ENCODE peak calls at places on chromosome 21, in nine cellular contexts. R is CD8-positive, alpha-beta memory T cell; X is tibial artery; P is cardiac muscle cell; V is small intestine; F is transverse colon; D is NT2/D1; T is SK-N-SH; G is A549. Q is an unnamed sample. For H3K4me1, the result is how much of the 10 kb centered on the place peaks cover.

GRCh38 chr21:44461438-44462089 is 6.3 kb downstream of the LRRC3 start:
- DNase-seq in X (no peak), T (peak), V (no peak), P (no peak), R (no peak), D (no peak), F (no peak), G (no peak), Q (peak)

GRCh38 chr21:44498965-44499560 is 40.9 kb downstream of the KRTAP10-1 start:
- DNase-seq in X (no peak), P (no peak), V (peak), D (no peak), G (no peak), F (peak), R (no peak), T (no peak), Q (no peak)

GRCh38 chr21:36881223-36881622 is 85.2 kb downstream of the HLCS start:
- DNase-seq in G (no peak), R (no peak), V (no peak), F (no peak), X (no peak), T (no peak), D (no peak), P (peak), Q (no peak)

GRCh38 chr21:36803801-36804452 is 105.0 kb downstream of the SIM2 start:
- DNase-seq in F (no peak), G (no peak), T (no peak), R (no peak), D (no peak), P (no peak), X (no peak), V (no peak), Q (peak)

GRCh38 chr21:35980821-35981220 is 79.5 kb downstream of the SETD4 start:
- DNase-seq in P (no peak), V (no peak), G (no peak), R (no peak), X (no peak), F (no peak), T (no peak), D (no peak), Q (no peak)

GRCh38 chr21:36218691-36219090 is 62.1 kb downstream of the DOP1B start:
- DNase-seq in R (no peak), F (no peak), X (no peak), V (no peak), G (no peak), P (no peak), D (no peak), T (no peak), Q (no peak)

GRCh38 chr21:42850866-42851391 is 28.4 kb downstream of the WDR4 start:
- DNase-seq in V (no peak), F (no peak), T (peak), D (no peak), G (peak), X (no peak), P (no peak), R (peak), Q (no peak)

GRCh38 chr21:14603202-14603601 is 57.1 kb upstream of the SAMSN1 start:
- DNase-seq in G (no peak), T (no peak), V (no peak), F (no peak), R (no peak), X (no peak), D (no peak), P (peak), Q (no peak)

GRCh38 chr21:29626787-29627470 is 312.9 kb downstream of the GRIK1 start:
- DNase-seq in V (no peak), G (no peak), F (no peak), R (no peak), D (no peak), P (no peak), T (no peak), X (no peak), Q (no peak)

GRCh38 chr21:42853621-42854020 is 25.7 kb downstream of the WDR4 start:
- DNase-seq in G (no peak), R (no peak), X (no peak), T (no peak), D (no peak), V (no peak), P (no peak), F (no peak), Q (no peak)

GRCh38 chr21:39730418-39731107 is 14.4 kb upstream of the IGSF5 start:
- DNase-seq in F (no peak), X (no peak), P (no peak), T (no peak), D (no peak), R (no peak), G (no peak), V (no peak), Q (no peak)

GRCh38 chr21:44695176-44695575 is 1.8 kb upstream of the KRTAP10-12 start:
- DNase-seq in R (no peak), X (no peak), F (no peak), G (no peak), V (no peak), T (no peak), P (no peak), D (no peak), Q (no peak)

GRCh38 chr21:37369307-37369854 is 2.8 kb downstream of the DYRK1A start:
- DNase-seq in D (no peak), F (no peak), T (no peak), X (no peak), P (no peak), G (no peak), R (no peak), V (no peak), Q (no peak)

GRCh38 chr21:43207868-43208267 is 39.1 kb downstream of the CRYAA start:
- DNase-seq in V (no peak), X (no peak), D (no peak), T (no peak), R (no peak), G (no peak), F (no peak), P (no peak), Q (no peak)

GRCh38 chr21:14054682-14055081 is 156.1 kb downstream of the LIPI start:
- DNase-seq in D (no peak), V (no peak), X (no peak), R (no peak), F (no peak), P (no peak), G (no peak), T (no peak), Q (no peak)

GRCh38 chr21:16468191-16468590 is 738.4 kb downstream of the USP25 start:
- DNase-seq in P (no peak), X (no peak), T (no peak), D (no peak), G (no peak), R (no peak), F (no peak), V (no peak), Q (no peak)

GRCh38 chr21:14864211-14865021 is 200.4 kb downstream of the NRIP1 start:
- DNase-seq in D (peak), P (peak), R (no peak), V (peak), T (peak), X (peak), G (peak), F (peak), Q (peak)

GRCh38 chr21:41947596-41948403 is 6.0 kb downstream of the C2CD2 start:
- DNase-seq in R (no peak), T (no peak), X (no peak), D (no peak), P (peak), F (no peak), G (no peak), V (no peak), Q (peak)

DNA sequence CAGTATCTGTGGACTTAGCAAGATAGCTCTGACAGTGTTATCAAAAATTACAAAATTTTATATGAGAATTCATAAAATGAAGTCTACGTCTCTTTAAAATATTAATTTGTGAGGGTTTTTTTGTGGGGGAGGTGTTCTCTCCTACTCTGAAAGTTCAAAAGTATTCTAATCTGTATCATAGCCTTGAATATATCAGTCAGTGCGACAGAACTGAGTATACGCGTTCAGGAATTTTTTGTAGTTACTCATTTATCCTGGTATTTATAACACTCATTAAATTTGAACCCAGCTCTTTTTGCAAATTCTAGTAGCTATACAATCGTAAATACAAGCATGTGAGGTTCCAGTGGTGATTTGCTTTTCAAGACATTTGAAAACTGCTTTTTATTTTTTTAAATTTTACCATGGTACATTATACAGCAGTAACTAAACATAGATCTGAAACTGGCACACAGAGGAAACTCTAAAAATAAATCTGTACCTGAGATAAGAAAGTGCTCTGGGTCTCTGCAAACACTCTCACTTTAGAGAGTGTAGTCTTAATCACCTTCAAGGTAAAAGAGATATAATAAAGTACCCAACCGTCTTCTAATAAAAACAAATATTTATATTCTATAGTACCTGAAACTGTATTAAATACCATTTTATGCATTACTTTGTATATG is 178.4 kb upstream of the ADAMTS5 start:
- DNase-seq in D (no peak), F (no peak), V (no peak), R (no peak), X (no peak), P (no peak), G (no peak), T (no peak), Q (no peak)
- H3K4me3 ChIP-seq in D (no peak), F (no peak), V (no peak), R (no peak), X (no peak), P (no peak), G (no peak), T (no peak), Q (no peak)

DNA sequence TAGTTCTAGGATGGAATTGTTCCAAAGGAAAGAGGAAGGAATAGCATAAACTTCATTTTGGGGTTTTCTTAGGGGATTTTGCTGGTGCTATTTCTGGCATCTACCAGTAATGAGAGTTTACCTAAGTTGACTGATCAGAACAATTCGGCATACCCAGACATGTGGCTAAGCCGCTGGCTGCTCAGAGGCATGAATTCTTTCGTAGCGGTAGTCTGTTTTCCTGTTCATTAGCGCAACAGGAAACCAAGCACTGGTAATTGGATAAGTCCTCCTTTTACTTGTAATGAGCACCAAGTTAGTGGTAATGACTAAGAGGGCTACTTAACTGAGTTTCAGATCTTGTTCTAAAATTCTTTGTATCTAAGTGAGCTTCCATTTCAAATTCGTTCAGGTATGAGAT is 38.6 kb downstream of the C21orf91 start:
- DNase-seq in R (no peak), V (peak), F (peak), D (no peak), G (no peak), X (no peak), P (no peak), T (no peak), Q (no peak)
- H3K4me1 ChIP-seq in R (half or more), V (under half), F (under half), D (under half), G (under half), X (under half), P (under half), T (under half), Q (under half)

GRCh38 chr21:32412998-32413504 is 545 bp downstream of the EVA1C start:
- DNase-seq in V (peak), T (no peak), P (peak), D (no peak), G (no peak), X (peak), R (no peak), F (peak), Q (peak)

GRCh38 chr21:32415999-32416398 is 3.5 kb downstream of the EVA1C start:
- DNase-seq in F (no peak), X (no peak), T (no peak), D (no peak), V (no peak), R (no peak), P (peak), G (no peak), Q (no peak)

GRCh38 chr21:32413697-32414578 is 1.4 kb downstream of the EVA1C start:
- DNase-seq in V (peak), T (no peak), R (peak), G (no peak), F (peak), X (peak), D (no peak), P (peak), Q (peak)

GRCh38 chr21:32415451-32415850 is 2.9 kb downstream of the EVA1C start:
- DNase-seq in R (no peak), P (no peak), G (no peak), T (no peak), X (no peak), F (no peak), V (no peak), D (no peak), Q (no peak)

GRCh38 chr21:32414579-32415358 is 2.3 kb downstream of the EVA1C start:
- DNase-seq in G (no peak), X (no peak), R (no peak), F (no peak), V (no peak), D (no peak), T (peak), P (peak), Q (peak)
- H3K4me3 ChIP-seq in G (peak), X (peak), R (no peak), F (no peak), V (no peak), D (no peak), T (no peak), P (no peak), Q (no peak)

DNA sequence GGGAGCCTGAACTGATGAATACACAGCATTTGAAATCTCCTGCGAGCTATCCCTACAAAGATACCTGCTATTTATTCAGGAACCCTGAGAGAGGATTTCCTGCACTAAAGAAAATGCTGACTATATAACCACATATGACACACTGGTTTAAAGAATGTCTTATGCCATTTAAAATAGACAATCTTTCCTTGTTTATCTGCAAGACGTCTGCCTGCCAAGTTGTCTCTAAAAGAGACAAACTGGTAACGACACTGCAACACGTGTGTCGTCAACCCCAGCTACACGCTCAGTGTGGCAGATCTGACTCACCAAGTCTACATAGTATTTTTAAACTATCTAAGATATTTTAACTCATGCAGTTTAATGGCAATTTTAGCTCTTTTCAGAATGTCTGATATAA is 42.7 kb downstream of the APP start:
- DNase-seq in P (peak), G (no peak), X (peak), R (no peak), F (no peak), T (no peak), V (peak), D (no peak), Q (no peak)
- H3K4me1 ChIP-seq in P (half or more), G (half or more), X (under half), R (under half), F (under half), T (under half), V (under half), D (under half), Q (half or more)

GRCh38 chr21:34947122-34947534 is 102.0 kb downstream of the RUNX1 start:
- DNase-seq in F (no peak), V (no peak), G (no peak), X (no peak), T (no peak), R (no peak), P (no peak), D (no peak), Q (no peak)
- H3K4me3 ChIP-seq in F (no peak), V (no peak), G (no peak), X (no peak), T (no peak), R (no peak), P (no peak), D (no peak), Q (no peak)

DNA sequence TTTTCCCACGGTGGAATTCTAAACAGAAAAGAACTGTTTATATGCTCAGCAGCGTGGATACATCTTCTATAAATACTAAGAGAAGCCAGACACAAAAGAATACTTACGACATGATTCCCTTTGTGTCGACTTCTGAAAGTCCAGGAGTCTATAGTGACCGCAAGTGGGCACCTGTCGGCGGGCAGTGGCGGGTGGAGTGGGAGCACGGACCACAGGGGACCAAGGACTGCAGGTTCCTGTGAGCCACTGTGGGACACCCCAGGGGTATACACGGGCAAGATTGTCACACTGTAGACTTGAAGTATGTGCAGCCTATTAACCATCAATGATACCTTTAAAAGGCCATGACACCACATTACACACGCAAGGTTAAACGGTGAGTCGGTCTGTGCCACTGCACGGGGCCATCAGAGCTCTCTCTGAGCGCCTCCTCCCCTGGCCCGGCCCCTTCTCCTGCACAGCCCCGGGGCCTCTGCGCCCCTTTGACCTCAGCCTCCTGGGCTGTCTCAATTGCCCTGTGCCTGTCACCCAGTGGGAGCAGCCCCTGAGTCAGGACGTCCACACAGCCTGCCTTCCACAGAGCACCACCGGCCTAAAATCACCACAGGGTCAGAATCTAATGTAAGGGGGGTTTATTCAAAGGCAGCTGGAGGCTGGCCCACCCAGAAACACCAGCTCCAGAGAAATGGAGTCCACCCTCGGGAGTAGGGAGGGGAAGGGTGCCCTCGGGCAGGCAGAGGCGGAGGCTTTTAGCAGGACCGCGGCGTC is 90.0 kb upstream of the COL6A1 start:
- DNase-seq in R (no peak), V (no peak), T (peak), G (no peak), F (no peak), P (no peak), X (no peak), D (no peak), Q (no peak)
- H3K4me1 ChIP-seq in R (half or more), V (under half), T (half or more), G (under half), F (under half), P (under half), X (under half), D (under half), Q (under half)

DNA sequence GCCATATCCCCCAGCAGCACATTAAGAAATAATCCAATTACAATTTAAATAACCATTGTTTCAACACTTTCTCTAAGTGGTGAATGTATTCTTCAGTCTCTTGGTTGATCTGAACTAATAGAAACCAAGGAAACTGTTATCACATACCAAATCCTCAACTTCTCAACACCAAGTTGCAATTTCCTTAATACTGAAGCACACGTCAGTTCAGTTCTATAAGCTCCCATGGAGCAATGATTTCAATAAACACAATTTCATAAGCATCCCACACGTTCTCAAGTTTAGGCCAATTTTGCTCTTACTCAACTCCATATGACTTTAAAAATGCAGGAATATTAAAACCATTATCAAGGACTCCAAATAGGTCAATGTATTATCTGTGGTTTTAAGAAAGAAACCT is 5.8 kb upstream of the ERG start:
- DNase-seq in D (no peak), V (no peak), G (no peak), R (no peak), T (no peak), F (no peak), P (peak), X (no peak), Q (no peak)
- H3K4me3 ChIP-seq in D (no peak), V (no peak), G (no peak), R (no peak), T (no peak), F (no peak), P (no peak), X (peak), Q (no peak)

DNA sequence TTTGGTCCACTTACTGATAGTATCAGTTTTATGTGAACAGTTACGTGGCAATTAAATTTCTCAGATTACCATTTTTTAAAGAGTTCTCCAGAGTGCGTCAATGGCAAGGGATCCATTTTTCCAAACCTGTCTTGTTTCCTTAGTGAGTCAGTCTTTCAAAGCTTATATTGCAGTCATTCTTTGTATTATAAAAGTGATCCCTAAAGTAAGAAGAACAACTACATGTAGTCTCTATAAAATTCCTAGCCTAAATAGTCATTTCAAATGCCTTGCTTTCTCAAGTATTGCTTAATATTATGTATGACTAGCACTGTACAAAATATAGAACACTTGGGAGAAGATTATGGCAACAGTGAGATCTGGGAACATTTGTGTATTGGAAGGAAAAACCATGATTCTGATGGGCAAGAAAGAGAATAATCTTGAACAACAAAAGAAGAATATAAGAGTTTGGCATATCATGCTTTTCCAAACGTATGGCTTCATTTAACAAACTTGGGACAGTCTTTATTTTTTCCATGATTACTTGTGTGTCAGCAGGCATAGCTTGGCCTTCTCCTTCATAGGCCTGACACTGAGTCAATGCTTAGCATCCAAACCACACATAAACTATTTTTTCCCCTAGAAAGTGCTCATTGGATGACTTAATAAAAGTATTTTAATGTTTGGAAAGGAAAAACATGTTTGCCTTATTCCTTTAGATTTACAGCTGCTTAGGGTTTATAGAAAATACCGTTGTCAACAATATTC is 547.4 kb downstream of the LTN1 start:
- DNase-seq in G (no peak), T (no peak), P (peak), X (no peak), R (no peak), V (no peak), D (no peak), F (no peak), Q (no peak)
- H3K4me1 ChIP-seq in G (under half), T (under half), P (under half), X (under half), R (under half), V (under half), D (under half), F (under half), Q (under half)

Q was measured in thyroid gland.